ENCODE peak calls at places on chromosomes 13 and 19, in six cellular contexts. F, W, X, H, O and T are unnamed samples.

GRCh38 chr19:38900816-38901215 is 1.0 kb downstream of the NFKBIB start:
- DNase-seq in F (no peak), W (no peak), X (no peak), H (no peak), O (no peak), T (no peak)

GRCh38 chr13:45441633-45442032 is 23.1 kb upstream of the COG3 start:
- DNase-seq in F (no peak), W (no peak), X (peak), H (no peak), O (no peak), T (no peak)

GRCh38 chr19:39247701-39248664 is 673 bp downstream of the IFNL4 start:
- DNase-seq in F (no peak), W (no peak), X (no peak), H (no peak), O (no peak), T (no peak)

GRCh38 chr13:89740994-89741678 is 1606.4 kb upstream of the MIR17HG start:
- DNase-seq in F (no peak), W (peak), X (no peak), H (no peak), O (no peak), T (no peak)

GRCh38 chr13:97004886-97005285 is 10.6 kb upstream of the OXGR1 start:
- DNase-seq in F (no peak), W (no peak), X (no peak), H (no peak), O (no peak), T (no peak)

GRCh38 chr13:33233547-33233946 is 52.0 kb downstream of the STARD13 start:
- DNase-seq in F (no peak), W (peak), X (no peak), H (no peak), O (no peak), T (no peak)

GRCh38 chr13:60654405-60654804 is 257.4 kb downstream of the TDRD3 start:
- DNase-seq in F (no peak), W (peak), X (peak), H (no peak), O (peak), T (peak)

GRCh38 chr19:46076951-46077814 is 36.4 kb upstream of the IGFL4 start:
- DNase-seq in F (no peak), W (peak), X (peak), H (peak), O (peak), T (peak)

GRCh38 chr19:47760632-47760999 is 15.3 kb downstream of the NOP53 start:
- DNase-seq in F (no peak), W (no peak), X (no peak), H (no peak), O (no peak), T (no peak)

GRCh38 chr19:2043864-2044708 is 7.0 kb downstream of the MKNK2 start:
- DNase-seq in F (no peak), W (no peak), X (no peak), H (no peak), O (no peak), T (no peak)

GRCh38 chr19:17220207-17220758 is 5.1 kb downstream of the USE1 start:
- DNase-seq in F (no peak), W (peak), X (peak), H (no peak), O (no peak), T (no peak)

GRCh38 chr19:11269408-11269807 is 7.1 kb upstream of the DOCK6 start:
- DNase-seq in F (no peak), W (no peak), X (peak), H (no peak), O (no peak), T (no peak)

GRCh38 chr19:13718733-13719132 is 45.6 kb upstream of the MRI1 start:
- DNase-seq in F (no peak), W (peak), X (peak), H (no peak), O (peak), T (peak)

GRCh38 chr19:16627194-16627927 is 643 bp downstream of the MED26 start:
- DNase-seq in F (no peak), W (peak), X (peak), H (no peak), O (no peak), T (no peak)

GRCh38 chr19:750640-751423 is at the start of gene MISP:
- DNase-seq in F (no peak), W (no peak), X (no peak), H (no peak), O (no peak), T (peak)

GRCh38 chr19:17076539-17076919 is 952 bp downstream of the MYO9B start:
- DNase-seq in F (no peak), W (no peak), X (peak), H (no peak), O (peak), T (peak)

GRCh38 chr13:30745917-30746686 is 10.8 kb downstream of the ALOX5AP start:
- DNase-seq in F (no peak), W (no peak), X (no peak), H (no peak), O (peak), T (no peak)

GRCh38 chr19:15286688-15287355 is 45.5 kb downstream of the BRD4 start:
- DNase-seq in F (no peak), W (no peak), X (no peak), H (no peak), O (no peak), T (no peak)

GRCh38 chr13:40127925-40128324 is 472.5 kb downstream of the COG6 start:
- DNase-seq in F (no peak), W (no peak), X (no peak), H (no peak), O (no peak), T (no peak)

GRCh38 chr13:72839831-72840426 is 58.0 kb downstream of the PIBF1 start:
- DNase-seq in F (peak), W (no peak), X (peak), H (peak), O (no peak), T (peak)

GRCh38 chr13:110249326-110249725 is 57.6 kb downstream of the COL4A1 start:
- DNase-seq in F (no peak), W (no peak), X (no peak), H (no peak), O (no peak), T (no peak)

GRCh38 chr19:44072543-44073401 is 813 bp downstream of the ZNF284 start:
- DNase-seq in F (no peak), W (no peak), X (peak), H (no peak), O (no peak), T (no peak)

GRCh38 chr13:85095887-85096286 is 703.3 kb downstream of the SLITRK6 start:
- DNase-seq in F (no peak), W (no peak), X (no peak), H (no peak), O (no peak), T (no peak)

GRCh38 chr13:44810067-44810840 is 179.0 kb downstream of the NUFIP1 start:
- DNase-seq in F (no peak), W (peak), X (no peak), H (no peak), O (no peak), T (no peak)

GRCh38 chr13:60509601-60510386 is 112.8 kb downstream of the TDRD3 start:
- DNase-seq in F (no peak), W (no peak), X (peak), H (no peak), O (no peak), T (no peak)

GRCh38 chr19:54388803-54389144 is 24.0 kb upstream of the LAIR1 start:
- DNase-seq in F (no peak), W (no peak), X (no peak), H (no peak), O (no peak), T (no peak)

GRCh38 chr13:21812192-21812626 is 141.3 kb downstream of the FGF9 start:
- DNase-seq in F (no peak), W (no peak), X (no peak), H (no peak), O (no peak), T (no peak)

GRCh38 chr19:1856698-1857603 is 6.4 kb downstream of the KLF16 start:
- DNase-seq in F (no peak), W (peak), X (peak), H (peak), O (peak), T (peak)

GRCh38 chr13:41212881-41213280 is 18.5 kb upstream of the KBTBD7 start:
- DNase-seq in F (no peak), W (no peak), X (no peak), H (no peak), O (no peak), T (no peak)

GRCh38 chr19:11736696-11737095 is 2.0 kb downstream of the ZNF823 start:
- DNase-seq in F (no peak), W (peak), X (peak), H (no peak), O (no peak), T (no peak)

GRCh38 chr13:110913322-110913721 is 1.5 kb downstream of the ANKRD10 start:
- DNase-seq in F (no peak), W (no peak), X (peak), H (no peak), O (no peak), T (no peak)

GRCh38 chr13:29436291-29436690 is 159.2 kb downstream of the SLC7A1 start:
- DNase-seq in F (no peak), W (no peak), X (peak), H (no peak), O (no peak), T (no peak)

GRCh38 chr19:11345122-11345752 is 831 bp downstream of the TMEM205 start:
- DNase-seq in F (no peak), W (no peak), X (peak), H (no peak), O (no peak), T (peak)

GRCh38 chr13:46355906-46356305 is 31.1 kb downstream of the RUBCNL start:
- DNase-seq in F (no peak), W (no peak), X (peak), H (no peak), O (no peak), T (no peak)

GRCh38 chr13:92303428-92303827 is 905.0 kb downstream of the GPC5 start:
- DNase-seq in F (no peak), W (no peak), X (no peak), H (no peak), O (no peak), T (no peak)

GRCh38 chr13:43544011-43544410 is 242.8 kb downstream of the ENOX1 start:
- DNase-seq in F (no peak), W (no peak), X (peak), H (no peak), O (no peak), T (no peak)